ENCODE peak calls at places on chromosomes 11 and 22, in four cellular contexts. G is K562, R is GM12878, Q is HepG2. S is an unnamed sample.

GRCh38 chr11:68806931-68807844 is 34.5 kb downstream of the CPT1A start:
- DNase-seq in Q (no peak), G (no peak), R (no peak), S (no peak)

GRCh38 chr11:2098691-2099522 is 40.3 kb downstream of the IGF2 start:
- DNase-seq in R (no peak), G (no peak), Q (no peak), S (no peak)

GRCh38 chr11:57566035-57566504 is 1.4 kb downstream of the UBE2L6 start:
- DNase-seq in G (no peak), Q (peak; percentile 46), R (peak; percentile 68), S (no peak)

GRCh38 chr22:32949719-32950118 is 108.5 kb downstream of the SYN3 start:
- DNase-seq in G (no peak), Q (peak; percentile 54), R (no peak), S (no peak)

GRCh38 chr22:25837288-25837900 is 95.4 kb downstream of the MYO18B start:
- DNase-seq in Q (no peak), G (no peak), R (no peak), S (no peak)

GRCh38 chr11:44130751-44131150 is 35.3 kb downstream of the EXT2 start:
- DNase-seq in Q (no peak), G (peak; percentile 27), R (no peak), S (no peak)

GRCh38 chr11:88402192-88402715 is 64.7 kb upstream of the CTSC start:
- DNase-seq in R (peak; percentile 17), G (no peak), Q (no peak), S (no peak)

GRCh38 chr11:122036022-122036421 is 80.0 kb downstream of the BLID start:
- DNase-seq in Q (no peak), G (no peak), R (no peak), S (no peak)

GRCh38 chr11:38814670-38815069 is 2216.6 kb upstream of the RAG2 start:
- DNase-seq in R (no peak), Q (no peak), G (no peak), S (no peak)

GRCh38 chr11:8735094-8735493 is 52.5 kb downstream of the RPL27A start:
- DNase-seq in G (no peak), Q (no peak), R (no peak), S (no peak)

GRCh38 chr11:8745431-8745986 is 62.9 kb downstream of the RPL27A start:
- DNase-seq in R (no peak), Q (no peak), G (no peak), S (no peak)

GRCh38 chr11:8744423-8744822 is 61.8 kb downstream of the RPL27A start:
- DNase-seq in G (no peak), Q (no peak), R (no peak), S (no peak)

GRCh38 chr11:8739309-8739793 is 56.8 kb downstream of the RPL27A start:
- DNase-seq in Q (no peak), R (no peak), G (no peak), S (no peak)

DNA sequence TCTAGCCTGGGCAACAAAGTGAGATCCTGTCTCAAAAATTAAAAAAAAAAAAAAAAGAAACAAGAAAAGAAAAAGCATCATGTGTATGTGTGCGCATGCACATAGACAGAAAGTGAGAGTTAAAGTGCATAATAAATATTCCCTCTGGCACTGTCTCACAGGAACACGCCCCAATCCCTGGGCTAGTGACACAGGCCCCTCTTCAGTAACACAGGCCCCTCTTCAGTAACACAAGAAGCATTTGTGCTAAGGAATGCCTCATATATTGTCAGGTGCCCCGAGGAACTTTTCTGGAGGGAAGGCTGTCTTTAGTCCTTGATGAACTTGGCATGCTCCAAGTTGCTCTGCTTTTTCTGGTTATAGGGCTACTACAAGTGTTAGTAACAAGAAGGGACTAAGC is 57.6 kb downstream of the RPL27A start:
- DNase-seq in Q (no peak), R (no peak), G (no peak), S (no peak)
- TF ChIP-seq SP1 in Q (no peak), R (no peak), G (no peak), S (no peak)

GRCh38 chr11:126431401-126432064 is 76.0 kb downstream of the ST3GAL4 start:
- DNase-seq in Q (peak; percentile 27), G (no peak), R (no peak), S (no peak)
- TF ChIP-seq BHLHE40 in Q (no peak), G (no peak), R (no peak), S (no peak)

DNA sequence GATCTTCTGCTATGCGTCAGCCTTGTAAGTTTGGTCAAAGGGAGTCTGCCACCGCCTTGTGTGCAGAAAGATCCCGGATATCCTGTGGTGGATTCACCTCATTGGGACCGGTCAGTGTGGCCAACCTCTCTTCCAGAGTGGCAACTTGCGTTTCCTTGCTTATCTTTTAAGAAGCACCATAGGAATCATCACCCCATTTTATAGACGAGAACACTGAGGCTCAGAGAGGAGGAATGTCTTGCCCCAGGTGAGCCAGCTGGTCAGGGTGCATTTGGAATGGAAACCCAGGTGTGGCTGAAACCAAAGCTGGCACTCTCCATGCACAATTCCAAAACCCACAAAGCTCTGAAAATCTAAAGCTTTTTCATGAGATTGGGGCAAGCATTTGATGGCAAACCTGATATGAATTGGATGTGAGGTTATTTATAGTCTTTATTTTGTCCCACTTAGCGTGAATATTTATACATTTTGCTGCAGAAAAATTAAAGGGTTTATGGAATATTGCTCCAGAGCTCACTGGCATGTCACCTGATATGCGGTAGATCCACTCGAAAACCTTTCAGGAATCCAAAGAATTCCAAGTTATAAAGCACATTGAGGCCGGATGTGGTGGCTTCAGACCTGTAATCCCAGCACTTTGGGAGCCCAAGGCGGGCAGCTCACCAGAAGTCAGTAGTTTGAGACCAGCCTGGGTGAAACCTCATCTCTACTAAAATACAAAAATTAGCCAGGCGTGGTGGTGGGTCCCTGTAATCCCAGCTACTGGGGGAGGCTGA is 12.1 kb upstream of the EIF3D start:
- DNase-seq in G (no peak), R (no peak), Q (no peak), S (no peak)
- TF ChIP-seq SP1 in G (no peak), R (no peak), Q (no peak), S (no peak)

GRCh38 chr11:18650859-18651557 is 16.9 kb upstream of the SPTY2D1 start:
- DNase-seq in Q (peak; percentile 49), G (peak; percentile 63), R (peak; percentile 20), S (peak; percentile 71)
- TF ChIP-seq BHLHE40 in Q (no peak), G (no peak), R (no peak), S (no peak)